ENCODE peak calls at places on chromosome 16, in four cellular contexts. V is substantia nigra; Q is MCF 10A; A is stimulated activated CD8-positive, alpha-beta memory T cell treated with anti-CD3 and anti-CD28 coated beads, Interleukin-7, amount 100 ng/mL, for 48 hours. F is an unnamed sample.

GRCh38 chr16:51759329-51759728 is 608.3 kb upstream of the SALL1 start:
- DNase-seq in A (no peak), Q (no peak), V (no peak), F (no peak)

GRCh38 chr16:89722392-89723278 is 1.3 kb downstream of the ZNF276 start:
- DNase-seq in Q (peak), A (no peak), V (no peak), F (peak)

GRCh38 chr16:89178453-89179147 is 7.1 kb downstream of the CDH15 start:
- DNase-seq in Q (no peak), V (no peak), A (no peak), F (no peak)

GRCh38 chr16:84739349-84740124 is 39.7 kb downstream of the USP10 start:
- DNase-seq in Q (peak), A (no peak), V (no peak), F (no peak)

GRCh38 chr16:53991181-53992056 is 287.5 kb downstream of the FTO start:
- DNase-seq in V (no peak), Q (no peak), A (no peak), F (no peak)

GRCh38 chr16:84279871-84280270 is 14.8 kb upstream of the WFDC1 start:
- DNase-seq in V (no peak), A (no peak), Q (no peak), F (no peak)

GRCh38 chr16:426115-426905 is 861 bp downstream of the RAB11FIP3 start:
- DNase-seq in V (no peak), Q (peak), A (no peak), F (peak)

GRCh38 chr16:87780385-87780989 is 14.7 kb upstream of the KLHDC4 start:
- DNase-seq in A (no peak), Q (peak), V (no peak), F (peak)

GRCh38 chr16:83689385-83689831 is 118.4 kb upstream of the HSBP1 start:
- DNase-seq in A (no peak), Q (peak), V (no peak), F (no peak)

GRCh38 chr16:50846511-50846910 is 104.6 kb downstream of the CYLD start:
- DNase-seq in V (no peak), Q (no peak), A (no peak), F (no peak)

GRCh38 chr16:12095275-12096161 is 119.0 kb downstream of the SNX29 start:
- DNase-seq in V (no peak), A (no peak), Q (peak), F (no peak)

GRCh38 chr16:2514333-2515179 is 804 bp downstream of the ATP6V0C start:
- DNase-seq in V (no peak), A (no peak), Q (no peak), F (no peak)

GRCh38 chr16:8571061-8571596 is 19.2 kb downstream of the TMEM114 start:
- DNase-seq in V (no peak), A (no peak), Q (no peak), F (no peak)

GRCh38 chr16:56013962-56014552 is 138.9 kb upstream of the CES5A start:
- DNase-seq in V (no peak), A (peak), Q (peak), F (no peak)

GRCh38 chr16:1656808-1657617 is 21.1 kb upstream of the JPT2 start:
- DNase-seq in Q (no peak), A (no peak), V (no peak), F (no peak)

GRCh38 chr16:28607116-28607623 is 2.7 kb downstream of the SULT1A1 start:
- DNase-seq in Q (no peak), V (no peak), A (no peak), F (no peak)

GRCh38 chr16:63617047-63617989 is 1504.5 kb downstream of the CDH11 start:
- DNase-seq in V (no peak), Q (no peak), A (no peak), F (no peak)

GRCh38 chr16:57485916-57486857 is at the start of gene DOK4:
- DNase-seq in Q (peak), V (no peak), A (peak), F (peak)

GRCh38 chr16:83481589-83481988 is 326.2 kb upstream of the HSBP1 start:
- DNase-seq in V (no peak), Q (no peak), A (no peak), F (no peak)

GRCh38 chr16:74700206-74701040 is at the start of gene MLKL:
- DNase-seq in Q (peak), A (peak), V (no peak), F (peak)

GRCh38 chr16:81432899-81433560 is 11.6 kb upstream of the CMIP start:
- DNase-seq in V (no peak), Q (no peak), A (no peak), F (no peak)

GRCh38 chr16:70302745-70303144 is 3.8 kb downstream of the DDX19B start:
- DNase-seq in V (no peak), Q (no peak), A (no peak), F (no peak)

GRCh38 chr16:46673320-46674013 is 15.5 kb downstream of the VPS35 start:
- DNase-seq in Q (peak), A (no peak), V (no peak), F (no peak)

GRCh38 chr16:1933097-1933661 is 9.8 kb downstream of the MSRB1 start:
- DNase-seq in Q (no peak), V (no peak), A (no peak), F (no peak)

F was measured in activated CD8-positive, alpha-beta memory T cell treated with anti-CD3 and anti-CD28 coated beads for 48 hours.